ENCODE peak calls at places on chromosomes 5 and 9, in six cellular contexts. One of them, this sample, is unnamed.

GRCh38 chr9:95157491-95158151 is 159.9 kb downstream of the FANCC start:
- DNase-seq in astrocyte of the spinal cord: peak; percentile 90
- DNase-seq in AG04450: peak; percentile 87
- DNase-seq in PC-3: peak; percentile 15
- DNase-seq in mesenchymal stem cell: peak; percentile 93
- DNase-seq in GM03348: peak; percentile 61
- DNase-seq in this sample: peak; percentile 92

GRCh38 chr5:54177058-54177457 is 133.3 kb downstream of the ARL15 start:
- DNase-seq in astrocyte of the spinal cord: no peak
- DNase-seq in AG04450: no peak
- DNase-seq in PC-3: no peak
- DNase-seq in mesenchymal stem cell: no peak
- DNase-seq in GM03348: no peak
- DNase-seq in this sample: no peak

GRCh38 chr5:145531038-145531734 is 304.0 kb downstream of the PRELID2 start:
- DNase-seq in astrocyte of the spinal cord: peak; percentile 82
- DNase-seq in AG04450: peak; percentile 47
- DNase-seq in PC-3: peak; percentile 92
- DNase-seq in mesenchymal stem cell: peak; percentile 83
- DNase-seq in GM03348: peak; percentile 54
- DNase-seq in this sample: peak; percentile 2

GRCh38 chr5:15946026-15946425 is 233.6 kb downstream of the MARCHF11 start:
- DNase-seq in astrocyte of the spinal cord: no peak
- DNase-seq in AG04450: no peak
- DNase-seq in PC-3: no peak
- DNase-seq in mesenchymal stem cell: no peak
- DNase-seq in GM03348: peak; percentile 17
- DNase-seq in this sample: no peak

GRCh38 chr5:140042551-140043507 is at the start of gene NRG2:
- DNase-seq in astrocyte of the spinal cord: peak; percentile 45
- DNase-seq in AG04450: no peak
- DNase-seq in PC-3: peak; percentile 53
- DNase-seq in mesenchymal stem cell: peak; percentile 61
- DNase-seq in GM03348: peak; percentile 87
- DNase-seq in this sample: peak; percentile 65

GRCh38 chr5:77995793-77996409 is 219.8 kb upstream of the TBCA start:
- DNase-seq in astrocyte of the spinal cord: no peak
- DNase-seq in AG04450: no peak
- DNase-seq in PC-3: no peak
- DNase-seq in mesenchymal stem cell: no peak
- DNase-seq in GM03348: no peak
- DNase-seq in this sample: no peak

GRCh38 chr5:122149691-122150090 is 20.3 kb downstream of the ZNF474 start:
- DNase-seq in astrocyte of the spinal cord: no peak
- DNase-seq in AG04450: no peak
- DNase-seq in PC-3: no peak
- DNase-seq in mesenchymal stem cell: no peak
- DNase-seq in GM03348: no peak
- DNase-seq in this sample: no peak

GRCh38 chr9:111176511-111176910 is 138.2 kb upstream of the LPAR1 start:
- DNase-seq in astrocyte of the spinal cord: no peak
- DNase-seq in AG04450: no peak
- DNase-seq in PC-3: no peak
- DNase-seq in mesenchymal stem cell: no peak
- DNase-seq in GM03348: no peak
- DNase-seq in this sample: no peak

GRCh38 chr9:85744481-85744880 is 2.7 kb upstream of the AGTPBP1 start:
- DNase-seq in astrocyte of the spinal cord: no peak
- DNase-seq in AG04450: no peak
- DNase-seq in PC-3: no peak
- DNase-seq in mesenchymal stem cell: no peak
- DNase-seq in GM03348: no peak
- DNase-seq in this sample: no peak

GRCh38 chr9:33785914-33786313 is 9.4 kb upstream of the PRSS3 start:
- DNase-seq in astrocyte of the spinal cord: no peak
- DNase-seq in AG04450: no peak
- DNase-seq in PC-3: no peak
- DNase-seq in mesenchymal stem cell: peak; percentile 28
- DNase-seq in GM03348: no peak
- DNase-seq in this sample: peak; percentile 33

GRCh38 chr9:14205463-14205862 is 108.5 kb downstream of the NFIB start:
- DNase-seq in astrocyte of the spinal cord: peak; percentile 70
- DNase-seq in AG04450: peak; percentile 36
- DNase-seq in PC-3: peak; percentile 89
- DNase-seq in mesenchymal stem cell: peak; percentile 6
- DNase-seq in GM03348: peak; percentile 77
- DNase-seq in this sample: peak; percentile 78

GRCh38 chr5:7873216-7873615 is 4.3 kb downstream of the MTRR start:
- DNase-seq in astrocyte of the spinal cord: no peak
- DNase-seq in AG04450: no peak
- DNase-seq in PC-3: no peak
- DNase-seq in mesenchymal stem cell: no peak
- DNase-seq in GM03348: no peak
- DNase-seq in this sample: no peak

GRCh38 chr5:142472306-142472951 is 147.6 kb upstream of the SPRY4 start:
- DNase-seq in astrocyte of the spinal cord: peak; percentile 86
- DNase-seq in AG04450: peak; percentile 63
- DNase-seq in PC-3: peak; percentile 89
- DNase-seq in mesenchymal stem cell: peak; percentile 94
- DNase-seq in GM03348: peak; percentile 83
- DNase-seq in this sample: peak; percentile 27

This sample was measured in fibroblast of gingiva.